ENCODE peak calls at places on chromosome 13, in ten cellular contexts. One of them, this sample, is unnamed.
A peak's percentile ranks its signal among the peaks of the same experiment; 100 is the strongest.

GRCh38 chr13:82772802-82773201 is 1109.5 kb downstream of the SLITRK1 start:
- DNase-seq in cardiac muscle cell: peak; percentile 17
- DNase-seq in CD8-positive, alpha-beta T cell: no peak
- DNase-seq in CD4-positive, alpha-beta T cell: no peak
- DNase-seq in cardiac fibroblast: no peak
- DNase-seq in Peyer's patch: no peak
- DNase-seq in left ventricle myocardium inferior: no peak
- DNase-seq in adrenal gland: no peak
- DNase-seq in lower leg skin: no peak
- DNase-seq in testis: no peak
- DNase-seq in this sample: no peak

GRCh38 chr13:49498211-49498610 is 2.5 kb downstream of the PHF11 start:
- DNase-seq in CD8-positive, alpha-beta T cell: no peak
- DNase-seq in cardiac fibroblast: no peak
- DNase-seq in cardiac muscle cell: no peak
- DNase-seq in lower leg skin: no peak
- DNase-seq in testis: no peak
- DNase-seq in left ventricle myocardium inferior: no peak
- DNase-seq in CD4-positive, alpha-beta T cell: no peak
- DNase-seq in Peyer's patch: no peak
- DNase-seq in adrenal gland: no peak
- DNase-seq in this sample: no peak

GRCh38 chr13:24264976-24265375 is 44.4 kb upstream of the C1QTNF9 start:
- DNase-seq in testis: peak; percentile 21
- DNase-seq in cardiac muscle cell: no peak
- DNase-seq in Peyer's patch: peak; percentile 77
- DNase-seq in cardiac fibroblast: no peak
- DNase-seq in CD4-positive, alpha-beta T cell: peak; percentile 78
- DNase-seq in left ventricle myocardium inferior: no peak
- DNase-seq in CD8-positive, alpha-beta T cell: peak; percentile 76
- DNase-seq in adrenal gland: no peak
- DNase-seq in lower leg skin: peak; percentile 86
- DNase-seq in this sample: no peak

GRCh38 chr13:103557878-103558277 is 491.7 kb upstream of the SLC10A2 start:
- DNase-seq in CD8-positive, alpha-beta T cell: no peak
- DNase-seq in lower leg skin: no peak
- DNase-seq in cardiac muscle cell: no peak
- DNase-seq in CD4-positive, alpha-beta T cell: no peak
- DNase-seq in left ventricle myocardium inferior: no peak
- DNase-seq in adrenal gland: no peak
- DNase-seq in cardiac fibroblast: no peak
- DNase-seq in testis: no peak
- DNase-seq in Peyer's patch: no peak
- DNase-seq in this sample: no peak

GRCh38 chr13:102028198-102028597 is 373.6 kb downstream of the FGF14 start:
- DNase-seq in adrenal gland: no peak
- DNase-seq in cardiac fibroblast: no peak
- DNase-seq in cardiac muscle cell: no peak
- DNase-seq in CD8-positive, alpha-beta T cell: no peak
- DNase-seq in lower leg skin: no peak
- DNase-seq in CD4-positive, alpha-beta T cell: no peak
- DNase-seq in left ventricle myocardium inferior: no peak
- DNase-seq in testis: no peak
- DNase-seq in Peyer's patch: no peak
- DNase-seq in this sample: no peak

GRCh38 chr13:23617551-23618014 is 47.4 kb downstream of the TNFRSF19 start:
- DNase-seq in CD8-positive, alpha-beta T cell: no peak
- DNase-seq in cardiac muscle cell: peak; percentile 82
- DNase-seq in CD4-positive, alpha-beta T cell: no peak
- DNase-seq in cardiac fibroblast: peak; percentile 64
- DNase-seq in testis: no peak
- DNase-seq in adrenal gland: no peak
- DNase-seq in lower leg skin: no peak
- DNase-seq in left ventricle myocardium inferior: no peak
- DNase-seq in Peyer's patch: no peak
- DNase-seq in this sample: no peak

GRCh38 chr13:101487046-101487830 is 34.8 kb downstream of the ITGBL1 start:
- DNase-seq in cardiac fibroblast: no peak
- DNase-seq in adrenal gland: no peak
- DNase-seq in testis: no peak
- DNase-seq in CD8-positive, alpha-beta T cell: no peak
- DNase-seq in cardiac muscle cell: no peak
- DNase-seq in lower leg skin: no peak
- DNase-seq in left ventricle myocardium inferior: no peak
- DNase-seq in Peyer's patch: no peak
- DNase-seq in CD4-positive, alpha-beta T cell: no peak
- DNase-seq in this sample: no peak

GRCh38 chr13:31008400-31009115 is 76.1 kb downstream of the TEX26 start:
- DNase-seq in CD8-positive, alpha-beta T cell: no peak
- DNase-seq in CD4-positive, alpha-beta T cell: no peak
- DNase-seq in left ventricle myocardium inferior: no peak
- DNase-seq in testis: no peak
- DNase-seq in cardiac muscle cell: peak; percentile 20
- DNase-seq in Peyer's patch: no peak
- DNase-seq in cardiac fibroblast: peak; percentile 26
- DNase-seq in adrenal gland: no peak
- DNase-seq in lower leg skin: no peak
- DNase-seq in this sample: no peak

GRCh38 chr13:111549464-111549863 is 229.0 kb downstream of the TEX29 start:
- DNase-seq in cardiac fibroblast: no peak
- DNase-seq in cardiac muscle cell: no peak
- DNase-seq in left ventricle myocardium inferior: no peak
- DNase-seq in Peyer's patch: no peak
- DNase-seq in testis: no peak
- DNase-seq in adrenal gland: no peak
- DNase-seq in CD8-positive, alpha-beta T cell: no peak
- DNase-seq in CD4-positive, alpha-beta T cell: no peak
- DNase-seq in lower leg skin: no peak
- DNase-seq in this sample: no peak

GRCh38 chr13:24386816-24387708 is 77.7 kb downstream of the C1QTNF9 start:
- DNase-seq in cardiac muscle cell: no peak
- DNase-seq in lower leg skin: no peak
- DNase-seq in cardiac fibroblast: no peak
- DNase-seq in CD4-positive, alpha-beta T cell: no peak
- DNase-seq in left ventricle myocardium inferior: no peak
- DNase-seq in Peyer's patch: no peak
- DNase-seq in testis: no peak
- DNase-seq in CD8-positive, alpha-beta T cell: no peak
- DNase-seq in adrenal gland: no peak
- DNase-seq in this sample: no peak

GRCh38 chr13:79458436-79458835 is 22.5 kb upstream of the NDFIP2 start:
- DNase-seq in CD4-positive, alpha-beta T cell: no peak
- DNase-seq in testis: no peak
- DNase-seq in adrenal gland: no peak
- DNase-seq in lower leg skin: no peak
- DNase-seq in left ventricle myocardium inferior: no peak
- DNase-seq in CD8-positive, alpha-beta T cell: no peak
- DNase-seq in cardiac fibroblast: peak; percentile 22
- DNase-seq in Peyer's patch: no peak
- DNase-seq in cardiac muscle cell: no peak
- DNase-seq in this sample: no peak

GRCh38 chr13:101115762-101116161 is 300.5 kb downstream of the NALCN start:
- DNase-seq in lower leg skin: no peak
- DNase-seq in left ventricle myocardium inferior: no peak
- DNase-seq in Peyer's patch: no peak
- DNase-seq in testis: no peak
- DNase-seq in adrenal gland: no peak
- DNase-seq in CD4-positive, alpha-beta T cell: no peak
- DNase-seq in cardiac fibroblast: peak; percentile 26
- DNase-seq in CD8-positive, alpha-beta T cell: no peak
- DNase-seq in cardiac muscle cell: no peak
- DNase-seq in this sample: no peak

GRCh38 chr13:35957174-35957867 is 173.9 kb downstream of the DCLK1 start:
- DNase-seq in cardiac muscle cell: no peak
- DNase-seq in cardiac fibroblast: peak; percentile 89
- DNase-seq in Peyer's patch: no peak
- DNase-seq in CD8-positive, alpha-beta T cell: no peak
- DNase-seq in testis: no peak
- DNase-seq in left ventricle myocardium inferior: no peak
- DNase-seq in lower leg skin: no peak
- DNase-seq in CD4-positive, alpha-beta T cell: no peak
- DNase-seq in adrenal gland: no peak
- DNase-seq in this sample: no peak

GRCh38 chr13:98866882-98867281 is 111.0 kb downstream of the DOCK9 start:
- DNase-seq in CD8-positive, alpha-beta T cell: no peak
- DNase-seq in testis: no peak
- DNase-seq in cardiac fibroblast: no peak
- DNase-seq in left ventricle myocardium inferior: no peak
- DNase-seq in lower leg skin: no peak
- DNase-seq in Peyer's patch: no peak
- DNase-seq in cardiac muscle cell: no peak
- DNase-seq in adrenal gland: no peak
- DNase-seq in CD4-positive, alpha-beta T cell: no peak
- DNase-seq in this sample: no peak

GRCh38 chr13:98873377-98874028 is 104.4 kb downstream of the DOCK9 start:
- DNase-seq in adrenal gland: no peak
- DNase-seq in cardiac muscle cell: no peak
- DNase-seq in cardiac fibroblast: no peak
- DNase-seq in testis: no peak
- DNase-seq in CD8-positive, alpha-beta T cell: no peak
- DNase-seq in lower leg skin: no peak
- DNase-seq in CD4-positive, alpha-beta T cell: no peak
- DNase-seq in Peyer's patch: no peak
- DNase-seq in left ventricle myocardium inferior: no peak
- DNase-seq in this sample: no peak

GRCh38 chr13:98868932-98869331 is 108.9 kb downstream of the DOCK9 start:
- DNase-seq in testis: no peak
- DNase-seq in cardiac fibroblast: no peak
- DNase-seq in cardiac muscle cell: no peak
- DNase-seq in adrenal gland: no peak
- DNase-seq in lower leg skin: no peak
- DNase-seq in Peyer's patch: no peak
- DNase-seq in left ventricle myocardium inferior: no peak
- DNase-seq in CD8-positive, alpha-beta T cell: no peak
- DNase-seq in CD4-positive, alpha-beta T cell: no peak
- DNase-seq in this sample: no peak

GRCh38 chr13:98871727-98872126 is 106.1 kb downstream of the DOCK9 start:
- DNase-seq in left ventricle myocardium inferior: no peak
- DNase-seq in cardiac muscle cell: no peak
- DNase-seq in CD8-positive, alpha-beta T cell: no peak
- DNase-seq in Peyer's patch: no peak
- DNase-seq in adrenal gland: no peak
- DNase-seq in testis: no peak
- DNase-seq in cardiac fibroblast: no peak
- DNase-seq in lower leg skin: no peak
- DNase-seq in CD4-positive, alpha-beta T cell: no peak
- DNase-seq in this sample: no peak

DNA sequence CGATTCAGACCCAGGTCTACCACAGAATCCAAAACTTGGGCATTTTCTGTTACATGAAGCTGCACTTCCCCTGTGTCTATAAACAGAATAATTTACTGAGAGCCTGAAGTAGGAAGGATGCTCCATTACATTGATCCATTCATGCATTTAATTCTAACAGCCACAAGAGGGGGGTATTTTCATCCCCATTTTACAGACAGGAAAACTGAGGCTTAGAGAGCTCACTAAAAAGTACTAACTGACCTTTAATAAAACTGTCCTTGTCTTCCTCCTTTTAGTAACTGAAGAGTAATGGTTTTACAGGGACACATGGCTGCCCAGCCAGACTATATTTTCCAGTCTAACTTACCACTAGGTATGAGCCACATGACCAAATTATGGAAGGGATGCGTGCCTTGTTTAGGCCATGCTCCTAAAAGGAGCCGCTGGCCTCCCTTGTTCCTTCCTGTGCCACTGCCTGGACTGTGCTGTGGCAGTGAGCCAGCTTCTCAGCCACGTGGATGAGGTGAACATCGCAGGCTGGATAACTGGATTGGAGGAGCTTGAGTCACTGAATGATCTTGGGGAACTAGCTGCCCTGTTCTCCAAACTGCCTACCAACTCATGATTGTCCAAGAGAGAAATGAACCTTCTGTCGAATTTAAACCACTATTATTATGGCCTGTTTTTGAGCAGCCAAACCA is 108.3 kb downstream of the DOCK9 start:
- DNase-seq in cardiac fibroblast: peak; percentile 49
- DNase-seq in testis: peak; percentile 19
- DNase-seq in left ventricle myocardium inferior: peak; percentile 28
- DNase-seq in adrenal gland: peak; percentile 59
- DNase-seq in CD4-positive, alpha-beta T cell: no peak
- DNase-seq in cardiac muscle cell: peak; percentile 27
- DNase-seq in CD8-positive, alpha-beta T cell: no peak
- DNase-seq in Peyer's patch: no peak
- DNase-seq in lower leg skin: no peak
- DNase-seq in this sample: no peak
- TF ChIP-seq CTCF in cardiac fibroblast: peak; percentile 24
- TF ChIP-seq CTCF in testis: no peak
- TF ChIP-seq CTCF in left ventricle myocardium inferior: peak; percentile 14
- TF ChIP-seq CTCF in adrenal gland: no peak
- TF ChIP-seq CTCF in CD4-positive, alpha-beta T cell: no peak
- TF ChIP-seq CTCF in cardiac muscle cell: no peak
- TF ChIP-seq CTCF in CD8-positive, alpha-beta T cell: no peak
- TF ChIP-seq CTCF in Peyer's patch: no peak
- TF ChIP-seq CTCF in lower leg skin: no peak
- TF ChIP-seq CTCF in this sample: peak; percentile 31

DNA sequence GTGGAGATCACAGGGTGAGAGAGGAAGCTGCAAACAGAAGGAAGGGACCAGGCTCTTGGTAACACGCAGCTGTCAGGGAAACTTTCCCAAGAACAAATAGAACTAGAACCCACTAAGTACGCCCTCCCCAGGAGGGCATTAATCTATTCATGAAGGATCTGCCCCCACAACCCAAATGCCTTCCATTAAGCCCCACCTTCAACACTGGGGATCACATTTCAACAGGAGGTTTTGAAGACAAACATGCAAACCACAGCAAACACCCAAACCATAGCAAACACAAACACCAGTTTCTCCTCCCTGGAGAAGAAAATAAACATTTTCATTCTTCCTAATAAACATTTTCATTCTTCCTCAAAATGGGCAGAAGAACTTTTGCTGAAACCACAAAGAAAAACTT is 329.6 kb downstream of the EFNB2 start:
- DNase-seq in CD8-positive, alpha-beta T cell: no peak
- DNase-seq in left ventricle myocardium inferior: no peak
- DNase-seq in cardiac muscle cell: no peak
- DNase-seq in CD4-positive, alpha-beta T cell: no peak
- DNase-seq in Peyer's patch: no peak
- DNase-seq in cardiac fibroblast: no peak
- DNase-seq in lower leg skin: no peak
- DNase-seq in testis: no peak
- DNase-seq in adrenal gland: no peak
- DNase-seq in this sample: no peak
- TF ChIP-seq CTCF in CD8-positive, alpha-beta T cell: no peak
- TF ChIP-seq CTCF in left ventricle myocardium inferior: no peak
- TF ChIP-seq CTCF in cardiac muscle cell: no peak
- TF ChIP-seq CTCF in CD4-positive, alpha-beta T cell: no peak
- TF ChIP-seq CTCF in Peyer's patch: no peak
- TF ChIP-seq CTCF in cardiac fibroblast: no peak
- TF ChIP-seq CTCF in lower leg skin: no peak
- TF ChIP-seq CTCF in testis: no peak
- TF ChIP-seq CTCF in adrenal gland: no peak
- TF ChIP-seq CTCF in this sample: no peak

GRCh38 chr13:27372896-27373295 is 51.5 kb upstream of the GTF3A start:
- DNase-seq in cardiac muscle cell: peak; percentile 23
- DNase-seq in CD4-positive, alpha-beta T cell: no peak
- DNase-seq in left ventricle myocardium inferior: no peak
- DNase-seq in Peyer's patch: no peak
- DNase-seq in CD8-positive, alpha-beta T cell: no peak
- DNase-seq in lower leg skin: no peak
- DNase-seq in adrenal gland: no peak
- DNase-seq in testis: no peak
- DNase-seq in cardiac fibroblast: no peak
- DNase-seq in this sample: no peak
- TF ChIP-seq CTCF in cardiac muscle cell: no peak
- TF ChIP-seq CTCF in CD4-positive, alpha-beta T cell: no peak
- TF ChIP-seq CTCF in left ventricle myocardium inferior: no peak
- TF ChIP-seq CTCF in Peyer's patch: no peak
- TF ChIP-seq CTCF in CD8-positive, alpha-beta T cell: no peak
- TF ChIP-seq CTCF in lower leg skin: no peak
- TF ChIP-seq CTCF in adrenal gland: no peak
- TF ChIP-seq CTCF in testis: no peak
- TF ChIP-seq CTCF in cardiac fibroblast: no peak
- TF ChIP-seq CTCF in this sample: no peak

GRCh38 chr13:99360696-99361095 is 53.5 kb upstream of the GPR183 start:
- DNase-seq in left ventricle myocardium inferior: no peak
- DNase-seq in lower leg skin: peak; percentile 57
- DNase-seq in Peyer's patch: no peak
- DNase-seq in adrenal gland: no peak
- DNase-seq in CD8-positive, alpha-beta T cell: no peak
- DNase-seq in cardiac muscle cell: no peak
- DNase-seq in CD4-positive, alpha-beta T cell: no peak
- DNase-seq in cardiac fibroblast: no peak
- DNase-seq in testis: no peak
- DNase-seq in this sample: no peak
- TF ChIP-seq CTCF in left ventricle myocardium inferior: no peak
- TF ChIP-seq CTCF in lower leg skin: no peak
- TF ChIP-seq CTCF in Peyer's patch: no peak
- TF ChIP-seq CTCF in adrenal gland: no peak
- TF ChIP-seq CTCF in CD8-positive, alpha-beta T cell: no peak
- TF ChIP-seq CTCF in cardiac muscle cell: no peak
- TF ChIP-seq CTCF in CD4-positive, alpha-beta T cell: no peak
- TF ChIP-seq CTCF in cardiac fibroblast: no peak
- TF ChIP-seq CTCF in testis: no peak
- TF ChIP-seq CTCF in this sample: no peak

This sample was measured in GM13977.